ENCODE peak calls at places on chromosomes 5 and 9, in eight cellular contexts. W is GM20000; X is activated CD8-positive, alpha-beta memory T cell treated with anti-CD3 and anti-CD28 coated beads for 24 hours; Q is germinal center; V is stimulated activated CD4-positive, alpha-beta T cell treated with anti-CD3 and anti-CD28 coated beads, Interleukin-1b, Interleukin-23, amount 100 ng/mL, for 24 hours; N is RKO; C is endothelial cell; U is NCI-H1436. Y is an unnamed sample.

GRCh38 chr9:103397868-103398600 is 402.9 kb downstream of the CYLC2 start:
- DNase-seq in W (peak), C (no peak), X (no peak), N (peak), Q (peak), U (peak), V (no peak), Y (peak)

GRCh38 chr5:73909474-73909873 is 283.5 kb downstream of the ARHGEF28 start:
- DNase-seq in V (no peak), U (no peak), N (no peak), X (no peak), W (no peak), Q (no peak), C (no peak), Y (no peak)

GRCh38 chr5:124740991-124741583 is 5.4 kb downstream of the ZNF608 start:
- DNase-seq in Q (no peak), X (no peak), W (no peak), U (no peak), N (no peak), V (no peak), C (no peak), Y (no peak)

GRCh38 chr5:159975462-159976019 is 33.4 kb upstream of the TTC1 start:
- DNase-seq in C (no peak), V (no peak), W (no peak), X (no peak), Q (no peak), U (no peak), N (peak), Y (peak)

GRCh38 chr9:22682536-22683392 is 236.1 kb downstream of the DMRTA1 start:
- DNase-seq in C (no peak), W (no peak), N (peak), U (no peak), X (no peak), V (no peak), Q (no peak), Y (no peak)

GRCh38 chr9:26947736-26948135 is 694 bp upstream of the PLAA start:
- DNase-seq in N (peak), Q (no peak), W (no peak), X (peak), V (no peak), C (no peak), U (no peak), Y (no peak)

GRCh38 chr9:17082343-17082742 is 52.5 kb upstream of the CNTLN start:
- DNase-seq in X (no peak), W (no peak), C (peak), Q (no peak), N (no peak), U (no peak), V (no peak), Y (peak)

GRCh38 chr5:39370555-39371366 is 6.5 kb upstream of the C9 start:
- DNase-seq in X (no peak), N (no peak), C (no peak), V (no peak), Q (no peak), W (no peak), U (no peak), Y (no peak)

GRCh38 chr5:88760512-88760911 is 122.5 kb downstream of the MEF2C start:
- DNase-seq in Q (no peak), X (no peak), C (no peak), V (no peak), N (no peak), U (no peak), W (no peak), Y (no peak)

GRCh38 chr5:156394642-156395393 is 67.9 kb downstream of the SGCD start:
- DNase-seq in C (no peak), X (no peak), N (no peak), W (no peak), Q (no peak), U (no peak), V (no peak), Y (no peak)

GRCh38 chr9:135340726-135341475 is 138.7 kb upstream of the PPP1R26 start:
- DNase-seq in V (no peak), N (no peak), X (no peak), Q (no peak), W (no peak), U (no peak), C (no peak), Y (no peak)

GRCh38 chr5:19853616-19854240 is 134.3 kb downstream of the CDH18 start:
- DNase-seq in N (no peak), U (no peak), V (no peak), Q (no peak), W (no peak), X (no peak), C (no peak), Y (no peak)